ENCODE peak calls at places on chromosomes 6 and 20, in seven cellular contexts. M, O, J, G, L, F and N are unnamed samples.

GRCh38 chr6:47163536-47163935 is 121.4 kb upstream of the ADGRF1 start:
- DNase-seq in M (no peak), O (no peak), J (no peak), G (no peak), L (no peak), F (no peak), N (no peak)

GRCh38 chr20:9928281-9928737 is 89.4 kb upstream of the PAK5 start:
- DNase-seq in M (no peak), O (no peak), J (no peak), G (no peak), L (no peak), F (no peak), N (no peak)

GRCh38 chr6:55220961-55221360 is 46.6 kb downstream of the HCRTR2 start:
- DNase-seq in M (no peak), O (no peak), J (no peak), G (no peak), L (no peak), F (no peak), N (no peak)

GRCh38 chr20:60953311-60953710 is 298.8 kb upstream of the CDH4 start:
- DNase-seq in M (no peak), O (no peak), J (no peak), G (no peak), L (no peak), F (no peak), N (no peak)

GRCh38 chr20:58471161-58471834 is 43.9 kb downstream of the APCDD1L start:
- DNase-seq in M (no peak), O (no peak), J (no peak), G (no peak), L (no peak), F (no peak), N (no peak)

GRCh38 chr6:1952726-1953360 is 292.6 kb downstream of the GMDS start:
- DNase-seq in M (peak), O (no peak), J (no peak), G (peak), L (no peak), F (no peak), N (no peak)

GRCh38 chr6:14981960-14982359 is 263.9 kb upstream of the JARID2 start:
- DNase-seq in M (no peak), O (no peak), J (peak), G (no peak), L (no peak), F (no peak), N (peak)

GRCh38 chr6:166393535-166393823 is 10.7 kb upstream of the MPC1 start:
- DNase-seq in M (no peak), O (no peak), J (no peak), G (no peak), L (no peak), F (no peak), N (no peak)

GRCh38 chr6:25250878-25251277 is 28.3 kb upstream of the CARMIL1 start:
- DNase-seq in M (peak), O (no peak), J (no peak), G (peak), L (peak), F (no peak), N (no peak)

GRCh38 chr6:97958143-97958542 is 675.1 kb upstream of the MMS22L start:
- DNase-seq in M (no peak), O (no peak), J (no peak), G (no peak), L (no peak), F (no peak), N (no peak)

GRCh38 chr6:31407699-31408098 is 4.3 kb downstream of the MICA start:
- DNase-seq in M (peak), O (no peak), J (no peak), G (peak), L (no peak), F (no peak), N (no peak)

GRCh38 chr6:135191508-135192255 is 10.6 kb downstream of the MYB start:
- DNase-seq in M (no peak), O (no peak), J (peak), G (no peak), L (no peak), F (no peak), N (peak)

GRCh38 chr6:55277628-55278003 is 49.7 kb upstream of the GFRAL start:
- DNase-seq in M (no peak), O (no peak), J (no peak), G (peak), L (no peak), F (no peak), N (no peak)

GRCh38 chr6:100880901-100881706 is at the start of gene ASCC3:
- DNase-seq in M (peak), O (peak), J (peak), G (peak), L (peak), F (peak), N (peak)

GRCh38 chr6:69894578-69895347 is 28.4 kb downstream of the COL19A1 start:
- DNase-seq in M (no peak), O (no peak), J (no peak), G (peak), L (no peak), F (no peak), N (no peak)

GRCh38 chr6:7542065-7542877 is 800 bp downstream of the DSP start:
- DNase-seq in M (no peak), O (no peak), J (no peak), G (peak), L (peak), F (peak), N (peak)

GRCh38 chr20:61877331-61877730 is 188.3 kb downstream of the TAF4 start:
- DNase-seq in M (no peak), O (no peak), J (no peak), G (no peak), L (no peak), F (no peak), N (no peak)

GRCh38 chr20:561437-562231 is 18.0 kb upstream of the CSNK2A1 start:
- DNase-seq in M (peak), O (peak), J (peak), G (peak), L (peak), F (peak), N (peak)

GRCh38 chr6:132669690-132670291 is 10.8 kb upstream of the TAAR1 start:
- DNase-seq in M (peak), O (no peak), J (peak), G (peak), L (no peak), F (no peak), N (peak)

GRCh38 chr6:8219352-8219943 is 117.1 kb upstream of the EEF1E1 start:
- DNase-seq in M (peak), O (peak), J (peak), G (peak), L (peak), F (peak), N (peak)

GRCh38 chr20:33211817-33212424 is 5.2 kb upstream of the BPIFA3 start:
- DNase-seq in M (peak), O (peak), J (no peak), G (peak), L (peak), F (peak), N (peak)

GRCh38 chr6:38137609-38138008 is 318.1 kb downstream of the ZFAND3 start:
- DNase-seq in M (no peak), O (no peak), J (no peak), G (no peak), L (no peak), F (no peak), N (no peak)

GRCh38 chr6:96381246-96381645 is 140.4 kb upstream of the UFL1 start:
- DNase-seq in M (no peak), O (no peak), J (no peak), G (no peak), L (no peak), F (no peak), N (no peak)

GRCh38 chr6:166360243-166361079 is 18.1 kb upstream of the SFT2D1 start:
- DNase-seq in M (no peak), O (no peak), J (no peak), G (peak), L (no peak), F (no peak), N (no peak)

GRCh38 chr6:116405147-116405546 is 34.4 kb downstream of the DSE start:
- DNase-seq in M (no peak), O (no peak), J (no peak), G (no peak), L (no peak), F (no peak), N (no peak)

GRCh38 chr20:53074811-53075314 is 102.7 kb downstream of the TSHZ2 start:
- DNase-seq in M (no peak), O (no peak), J (no peak), G (peak), L (no peak), F (no peak), N (no peak)

GRCh38 chr20:164618-165017 is 7.4 kb downstream of the DEFB127 start:
- DNase-seq in M (no peak), O (no peak), J (no peak), G (no peak), L (no peak), F (no peak), N (no peak)

GRCh38 chr20:48051810-48052491 is 266.7 kb upstream of the SULF2 start:
- DNase-seq in M (peak), O (peak), J (no peak), G (peak), L (no peak), F (no peak), N (no peak)

GRCh38 chr20:56628873-56629463 is at the start of gene TFAP2C:
- DNase-seq in M (no peak), O (peak), J (no peak), G (peak), L (peak), F (peak), N (peak)

GRCh38 chr6:46760925-46761324 is 14.2 kb downstream of the ANKRD66 start:
- DNase-seq in M (no peak), O (no peak), J (no peak), G (no peak), L (no peak), F (no peak), N (no peak)